ENCODE peak calls at places on chromosomes 2 and 18, in four cellular contexts. Z is AG10803; F is CD8-positive, alpha-beta T cell; J is gastrocnemius medialis. K is an unnamed sample.

GRCh38 chr2:172995323-172996244 is 80.1 kb upstream of the MAP3K20 start:
- DNase-seq in Z (peak), F (no peak), J (no peak), K (peak)

GRCh38 chr2:237603718-237604362 is 13.3 kb upstream of the RAB17 start:
- DNase-seq in Z (no peak), F (peak), J (no peak), K (peak)

GRCh38 chr2:6909431-6910385 is 7.5 kb upstream of the RNF144A start:
- DNase-seq in Z (no peak), F (no peak), J (no peak), K (no peak)

GRCh38 chr2:132941296-132942020 is 271.5 kb upstream of the LYPD1 start:
- DNase-seq in Z (no peak), F (no peak), J (no peak), K (no peak)

GRCh38 chr2:202635441-202636296 is 900 bp downstream of the FAM117B start:
- DNase-seq in Z (peak), F (peak), J (peak), K (peak)

GRCh38 chr2:54599914-54600313 is 123.5 kb upstream of the EML6 start:
- DNase-seq in Z (peak), F (no peak), J (peak), K (peak)

GRCh38 chr2:100422320-100422719 is 4.9 kb upstream of the CHST10 start:
- DNase-seq in Z (peak), F (no peak), J (no peak), K (peak)

GRCh38 chr2:219441451-219442205 is 7.0 kb downstream of the SPEG start:
- DNase-seq in Z (peak), F (no peak), J (no peak), K (peak)

GRCh38 chr2:136448435-136448834 is 316.9 kb upstream of the THSD7B start:
- DNase-seq in Z (no peak), F (no peak), J (no peak), K (no peak)

GRCh38 chr2:43605079-43605655 is 9.3 kb upstream of the THADA start:
- DNase-seq in Z (peak), F (no peak), J (no peak), K (peak)

GRCh38 chr18:62569081-62569480 is 46.3 kb downstream of the ZCCHC2 start:
- DNase-seq in Z (no peak), F (no peak), J (no peak), K (no peak)

GRCh38 chr2:46153996-46154753 is 143.0 kb upstream of the EPAS1 start:
- DNase-seq in Z (no peak), F (no peak), J (no peak), K (no peak)

GRCh38 chr2:20479835-20480234 is 33.0 kb downstream of the RHOB start:
- DNase-seq in Z (no peak), F (no peak), J (no peak), K (no peak)

GRCh38 chr2:39875914-39876267 is 96.8 kb upstream of the THUMPD2 start:
- DNase-seq in Z (no peak), F (no peak), J (no peak), K (peak)

GRCh38 chr2:974454-974853 is 23.8 kb downstream of the SNTG2 start:
- DNase-seq in Z (no peak), F (no peak), J (no peak), K (no peak)

GRCh38 chr2:208586516-208586915 is 179.9 kb downstream of the PTH2R start:
- DNase-seq in Z (no peak), F (no peak), J (no peak), K (no peak)

GRCh38 chr2:160257015-160257741 is 57.1 kb upstream of the ITGB6 start:
- DNase-seq in Z (peak), F (no peak), J (no peak), K (no peak)

GRCh38 chr18:76258209-76258608 is 236.8 kb downstream of the ZNF516 start:
- DNase-seq in Z (no peak), F (no peak), J (no peak), K (no peak)

GRCh38 chr2:16881122-16881521 is 215.5 kb upstream of the CYRIA start:
- DNase-seq in Z (no peak), F (no peak), J (no peak), K (no peak)

GRCh38 chr2:142716463-142717242 is 160.8 kb upstream of the KYNU start:
- DNase-seq in Z (peak), F (no peak), J (no peak), K (peak)

GRCh38 chr2:74281576-74281975 is 61.6 kb downstream of the SLC4A5 start:
- DNase-seq in Z (no peak), F (no peak), J (no peak), K (no peak)

GRCh38 chr2:3211256-3211970 is 166.2 kb downstream of the EIPR1 start:
- DNase-seq in Z (no peak), F (no peak), J (no peak), K (no peak)

GRCh38 chr2:64143154-64144056 is 815 bp downstream of the PELI1 start:
- DNase-seq in Z (peak), F (no peak), J (no peak), K (peak)

GRCh38 chr2:216216951-216217903 is 108.1 kb downstream of the XRCC5 start:
- DNase-seq in Z (peak), F (no peak), J (no peak), K (peak)

GRCh38 chr2:8319219-8319618 is 362.6 kb upstream of the ID2 start:
- DNase-seq in Z (no peak), F (no peak), J (no peak), K (no peak)

GRCh38 chr2:99651930-99652670 is 162.3 kb upstream of the REV1 start:
- DNase-seq in Z (peak), F (no peak), J (no peak), K (no peak)

GRCh38 chr2:205025580-205026240 is 480.4 kb downstream of the PARD3B start:
- DNase-seq in Z (no peak), F (no peak), J (no peak), K (no peak)

GRCh38 chr18:5370332-5370731 is 74.8 kb upstream of the ZBTB14 start:
- DNase-seq in Z (peak), F (no peak), J (no peak), K (no peak)

GRCh38 chr2:202251494-202251893 is 13.1 kb upstream of the SUMO1 start:
- DNase-seq in Z (no peak), F (no peak), J (no peak), K (peak)

GRCh38 chr2:26608557-26608956 is 32.6 kb downstream of the CIB4 start:
- DNase-seq in Z (no peak), F (no peak), J (no peak), K (no peak)

GRCh38 chr18:12463191-12463590 is 55.5 kb downstream of the PRELID3A start:
- DNase-seq in Z (no peak), F (no peak), J (no peak), K (peak)

GRCh38 chr2:112314856-112315255 is 39.5 kb downstream of the ZC3H6 start:
- DNase-seq in Z (no peak), F (no peak), J (no peak), K (no peak)

GRCh38 chr2:231673348-231673770 is 35.0 kb upstream of the PTMA start:
- DNase-seq in Z (peak), F (no peak), J (peak), K (no peak)

GRCh38 chr2:231677632-231678104 is 30.7 kb upstream of the PTMA start:
- DNase-seq in Z (peak), F (peak), J (peak), K (peak)

GRCh38 chr2:231676243-231676642 is 32.1 kb upstream of the PTMA start:
- DNase-seq in Z (no peak), F (no peak), J (no peak), K (no peak)

GRCh38 chr2:231672617-231673347 is 35.5 kb upstream of the PTMA start:
- DNase-seq in Z (peak), F (no peak), J (no peak), K (peak)

DNA sequence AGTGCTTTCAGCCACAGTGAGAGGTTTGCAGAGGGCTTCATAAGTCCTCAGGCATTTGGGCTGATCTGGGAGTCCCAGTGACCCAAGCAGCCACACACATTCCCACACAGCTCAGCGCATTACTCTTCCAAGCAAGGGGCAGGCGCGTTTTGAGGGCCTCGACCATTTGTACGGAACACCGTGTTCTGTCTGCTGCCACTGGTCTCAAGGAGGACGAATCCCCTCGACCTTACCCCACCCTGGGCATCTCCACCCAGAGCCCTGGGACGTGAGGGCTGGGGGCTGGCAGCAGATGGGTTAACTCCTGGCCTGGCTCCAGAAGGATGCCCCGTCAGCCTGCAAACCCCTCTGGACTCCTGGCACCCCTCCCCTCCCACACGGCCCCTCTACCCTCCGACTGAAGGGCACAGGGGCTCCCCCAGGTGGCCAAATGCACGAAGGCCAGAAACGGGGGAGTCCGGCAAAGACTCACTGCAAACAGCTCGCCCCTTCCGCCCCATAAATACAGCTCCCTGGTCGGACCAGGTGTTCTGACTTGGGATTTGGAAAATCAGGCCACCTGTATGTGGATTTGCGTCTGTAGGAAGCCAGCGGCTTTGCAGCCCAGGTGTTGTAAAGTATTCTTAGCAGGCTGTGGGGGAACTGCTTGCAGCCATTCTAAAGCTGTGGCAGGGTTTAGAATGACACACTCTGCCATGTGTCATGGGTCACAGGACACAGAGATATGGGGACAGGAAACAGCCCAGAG is 33.6 kb upstream of the PTMA start:
- DNase-seq in Z (peak), F (no peak), J (no peak), K (peak)
- H3K4me3 ChIP-seq in Z (no peak), F (no peak), J (no peak), K (no peak)

GRCh38 chr18:48038636-48039035 is 108.2 kb upstream of the SMAD2 start:
- DNase-seq in Z (no peak), F (no peak), J (no peak), K (no peak)

GRCh38 chr18:48036641-48037421 is 106.4 kb upstream of the SMAD2 start:
- DNase-seq in Z (no peak), F (no peak), J (no peak), K (peak)

GRCh38 chr18:48036191-48036590 is 105.7 kb upstream of the SMAD2 start:
- DNase-seq in Z (no peak), F (no peak), J (no peak), K (peak)

GRCh38 chr18:48039769-48040215 is 109.3 kb upstream of the SMAD2 start:
- DNase-seq in Z (no peak), F (no peak), J (no peak), K (no peak)

GRCh38 chr18:48037481-48038271 is 107.2 kb upstream of the SMAD2 start:
- DNase-seq in Z (no peak), F (no peak), J (no peak), K (no peak)
- TF ChIP-seq CTCF in Z (peak), F (no peak), J (no peak), K (peak)

GRCh38 chr18:8084160-8084559 is 517.0 kb downstream of the PTPRM start:
- DNase-seq in Z (peak), F (no peak), J (no peak), K (peak)
- H3K4me3 ChIP-seq in Z (no peak), F (no peak), J (no peak), K (no peak)

DNA sequence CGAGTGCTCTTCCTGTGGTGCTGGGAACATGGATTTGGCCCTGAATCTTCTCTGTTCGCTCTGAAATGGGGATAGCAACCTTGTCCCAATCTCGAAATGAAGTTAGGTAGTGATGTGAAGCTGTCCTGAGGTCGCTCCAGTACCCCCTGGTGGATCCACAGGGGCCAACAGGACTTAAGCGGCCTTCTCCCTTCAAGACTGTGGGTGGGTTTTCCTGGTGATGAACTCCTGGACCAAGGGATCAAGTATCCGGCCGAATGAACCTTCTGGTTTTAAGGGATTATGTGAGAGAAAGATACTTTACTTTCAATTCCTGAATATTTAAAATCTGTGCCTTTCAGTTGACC is 156.5 kb downstream of the NAPG start:
- DNase-seq in Z (no peak), F (no peak), J (no peak), K (no peak)
- TF ChIP-seq CTCF in Z (no peak), F (no peak), J (no peak), K (no peak)

DNA sequence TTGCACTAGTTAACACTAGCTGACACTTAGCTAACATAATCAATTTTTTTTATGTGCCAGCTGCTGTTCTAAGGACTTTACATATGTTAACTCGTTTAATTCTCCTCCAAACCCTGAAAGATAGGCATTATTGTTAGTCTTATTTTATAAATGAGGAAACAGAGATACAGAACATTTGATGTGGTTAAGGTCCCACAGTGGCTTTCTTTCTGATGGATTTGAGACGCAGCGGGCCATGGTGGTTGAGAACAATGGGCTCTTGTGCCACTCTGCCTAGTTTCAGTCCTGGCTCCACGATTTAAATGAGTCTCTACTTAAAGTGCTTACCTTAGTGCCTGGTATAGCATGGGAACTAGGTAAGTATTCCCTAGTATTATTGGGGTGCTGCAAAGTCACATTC is 201.9 kb upstream of the SPRED2 start:
- DNase-seq in Z (no peak), F (no peak), J (no peak), K (no peak)
- H3K4me3 ChIP-seq in Z (no peak), F (no peak), J (no peak), K (no peak)